ENCODE peak calls at places on chromosomes 2 and 18, in four cellular contexts. One of them, this sample, is unnamed.

GRCh38 chr2:109712746-109713145 is 81.4 kb upstream of the RGPD5 start:
- DNase-seq in HT-29: no peak
- DNase-seq in Peyer's patch: no peak
- DNase-seq in activated naive CD8-positive, alpha-beta T cell treated with anti-CD3 and anti-CD28 coated beads, Interleukin-2, amount 50 U/mL, for 24 hours: no peak
- DNase-seq in this sample: no peak

GRCh38 chr18:34959989-34960388 is 81.2 kb upstream of the MAPRE2 start:
- DNase-seq in Peyer's patch: no peak
- DNase-seq in activated naive CD8-positive, alpha-beta T cell treated with anti-CD3 and anti-CD28 coated beads, Interleukin-2, amount 50 U/mL, for 24 hours: no peak
- DNase-seq in HT-29: no peak
- DNase-seq in this sample: no peak

GRCh38 chr2:146992466-146992865 is 852.4 kb upstream of the ACVR2A start:
- DNase-seq in Peyer's patch: no peak
- DNase-seq in activated naive CD8-positive, alpha-beta T cell treated with anti-CD3 and anti-CD28 coated beads, Interleukin-2, amount 50 U/mL, for 24 hours: no peak
- DNase-seq in HT-29: no peak
- DNase-seq in this sample: no peak

GRCh38 chr2:216163518-216163917 is 54.4 kb downstream of the XRCC5 start:
- DNase-seq in activated naive CD8-positive, alpha-beta T cell treated with anti-CD3 and anti-CD28 coated beads, Interleukin-2, amount 50 U/mL, for 24 hours: no peak
- DNase-seq in Peyer's patch: no peak
- DNase-seq in HT-29: no peak
- DNase-seq in this sample: no peak

GRCh38 chr2:241777167-241777685 is 604 bp downstream of the GAL3ST2 start:
- DNase-seq in HT-29: no peak
- DNase-seq in activated naive CD8-positive, alpha-beta T cell treated with anti-CD3 and anti-CD28 coated beads, Interleukin-2, amount 50 U/mL, for 24 hours: peak; percentile 1
- DNase-seq in Peyer's patch: peak; percentile 34
- DNase-seq in this sample: no peak

GRCh38 chr2:226320073-226320948 is 479.3 kb downstream of the IRS1 start:
- DNase-seq in activated naive CD8-positive, alpha-beta T cell treated with anti-CD3 and anti-CD28 coated beads, Interleukin-2, amount 50 U/mL, for 24 hours: no peak
- DNase-seq in Peyer's patch: no peak
- DNase-seq in HT-29: no peak
- DNase-seq in this sample: no peak

GRCh38 chr2:85423525-85423924 is 5.0 kb downstream of the SH2D6 start:
- DNase-seq in activated naive CD8-positive, alpha-beta T cell treated with anti-CD3 and anti-CD28 coated beads, Interleukin-2, amount 50 U/mL, for 24 hours: no peak
- DNase-seq in HT-29: no peak
- DNase-seq in Peyer's patch: no peak
- DNase-seq in this sample: no peak

GRCh38 chr2:66490588-66491001 is 55.7 kb downstream of the MEIS1 start:
- DNase-seq in Peyer's patch: no peak
- DNase-seq in HT-29: no peak
- DNase-seq in activated naive CD8-positive, alpha-beta T cell treated with anti-CD3 and anti-CD28 coated beads, Interleukin-2, amount 50 U/mL, for 24 hours: no peak
- DNase-seq in this sample: no peak

GRCh38 chr18:40006553-40007073 is 1948.4 kb upstream of the PIK3C3 start:
- DNase-seq in activated naive CD8-positive, alpha-beta T cell treated with anti-CD3 and anti-CD28 coated beads, Interleukin-2, amount 50 U/mL, for 24 hours: no peak
- DNase-seq in Peyer's patch: no peak
- DNase-seq in HT-29: no peak
- DNase-seq in this sample: no peak

GRCh38 chr2:227472265-227473018 is 486 bp downstream of the AGFG1 start:
- DNase-seq in HT-29: no peak
- DNase-seq in Peyer's patch: peak; percentile 70
- DNase-seq in activated naive CD8-positive, alpha-beta T cell treated with anti-CD3 and anti-CD28 coated beads, Interleukin-2, amount 50 U/mL, for 24 hours: peak; percentile 63
- DNase-seq in this sample: peak; percentile 67

GRCh38 chr18:63970803-63971191 is 916 bp downstream of the SERPINB8 start:
- DNase-seq in Peyer's patch: peak; percentile 80
- DNase-seq in activated naive CD8-positive, alpha-beta T cell treated with anti-CD3 and anti-CD28 coated beads, Interleukin-2, amount 50 U/mL, for 24 hours: no peak
- DNase-seq in HT-29: peak; percentile 44
- DNase-seq in this sample: peak; percentile 46

GRCh38 chr2:190663839-190664238 is 15.0 kb downstream of the NAB1 start:
- DNase-seq in HT-29: no peak
- DNase-seq in Peyer's patch: no peak
- DNase-seq in activated naive CD8-positive, alpha-beta T cell treated with anti-CD3 and anti-CD28 coated beads, Interleukin-2, amount 50 U/mL, for 24 hours: no peak
- DNase-seq in this sample: no peak

GRCh38 chr2:29110916-29111315 is 4.3 kb upstream of the CLIP4 start:
- DNase-seq in HT-29: peak; percentile 56
- DNase-seq in activated naive CD8-positive, alpha-beta T cell treated with anti-CD3 and anti-CD28 coated beads, Interleukin-2, amount 50 U/mL, for 24 hours: no peak
- DNase-seq in Peyer's patch: no peak
- DNase-seq in this sample: no peak

GRCh38 chr2:207768891-207769596 is 662 bp downstream of the FZD5 start:
- DNase-seq in activated naive CD8-positive, alpha-beta T cell treated with anti-CD3 and anti-CD28 coated beads, Interleukin-2, amount 50 U/mL, for 24 hours: peak; percentile 36
- DNase-seq in Peyer's patch: no peak
- DNase-seq in HT-29: no peak
- DNase-seq in this sample: no peak

GRCh38 chr2:78979380-78980238 is 45.9 kb upstream of the REG3G start:
- DNase-seq in activated naive CD8-positive, alpha-beta T cell treated with anti-CD3 and anti-CD28 coated beads, Interleukin-2, amount 50 U/mL, for 24 hours: peak; percentile 33
- DNase-seq in Peyer's patch: no peak
- DNase-seq in HT-29: peak; percentile 62
- DNase-seq in this sample: no peak

GRCh38 chr2:108184421-108184820 is 55.3 kb upstream of the SULT1C3 start:
- DNase-seq in activated naive CD8-positive, alpha-beta T cell treated with anti-CD3 and anti-CD28 coated beads, Interleukin-2, amount 50 U/mL, for 24 hours: no peak
- DNase-seq in HT-29: peak; percentile 56
- DNase-seq in Peyer's patch: no peak
- DNase-seq in this sample: no peak

GRCh38 chr2:200377143-200377773 is 70.8 kb downstream of the SPATS2L start:
- DNase-seq in activated naive CD8-positive, alpha-beta T cell treated with anti-CD3 and anti-CD28 coated beads, Interleukin-2, amount 50 U/mL, for 24 hours: no peak
- DNase-seq in HT-29: peak; percentile 57
- DNase-seq in Peyer's patch: no peak
- DNase-seq in this sample: no peak

GRCh38 chr2:56898986-56899385 is 715.2 kb downstream of the CCDC85A start:
- DNase-seq in HT-29: no peak
- DNase-seq in activated naive CD8-positive, alpha-beta T cell treated with anti-CD3 and anti-CD28 coated beads, Interleukin-2, amount 50 U/mL, for 24 hours: no peak
- DNase-seq in Peyer's patch: no peak
- DNase-seq in this sample: no peak

GRCh38 chr18:5662586-5663090 is 118.8 kb upstream of the EPB41L3 start:
- DNase-seq in activated naive CD8-positive, alpha-beta T cell treated with anti-CD3 and anti-CD28 coated beads, Interleukin-2, amount 50 U/mL, for 24 hours: no peak
- DNase-seq in HT-29: no peak
- DNase-seq in Peyer's patch: no peak
- DNase-seq in this sample: no peak

GRCh38 chr18:48036191-48036590 is 105.7 kb upstream of the SMAD2 start:
- DNase-seq in Peyer's patch: no peak
- DNase-seq in HT-29: no peak
- DNase-seq in activated naive CD8-positive, alpha-beta T cell treated with anti-CD3 and anti-CD28 coated beads, Interleukin-2, amount 50 U/mL, for 24 hours: no peak
- DNase-seq in this sample: no peak

GRCh38 chr2:103817746-103818145 is 1036.2 kb upstream of the POU3F3 start:
- DNase-seq in HT-29: no peak
- DNase-seq in activated naive CD8-positive, alpha-beta T cell treated with anti-CD3 and anti-CD28 coated beads, Interleukin-2, amount 50 U/mL, for 24 hours: no peak
- DNase-seq in Peyer's patch: no peak
- DNase-seq in this sample: no peak

GRCh38 chr2:238116298-238117198 is 16.4 kb downstream of the ESPNL start:
- DNase-seq in HT-29: no peak
- DNase-seq in Peyer's patch: peak; percentile 19
- DNase-seq in activated naive CD8-positive, alpha-beta T cell treated with anti-CD3 and anti-CD28 coated beads, Interleukin-2, amount 50 U/mL, for 24 hours: no peak
- DNase-seq in this sample: peak; percentile 18

GRCh38 chr2:68345129-68345875 is 19.8 kb upstream of the PLEK start:
- DNase-seq in Peyer's patch: no peak
- DNase-seq in HT-29: no peak
- DNase-seq in activated naive CD8-positive, alpha-beta T cell treated with anti-CD3 and anti-CD28 coated beads, Interleukin-2, amount 50 U/mL, for 24 hours: no peak
- DNase-seq in this sample: no peak

GRCh38 chr2:146238254-146238961 is 1606.4 kb upstream of the ACVR2A start:
- DNase-seq in Peyer's patch: no peak
- DNase-seq in activated naive CD8-positive, alpha-beta T cell treated with anti-CD3 and anti-CD28 coated beads, Interleukin-2, amount 50 U/mL, for 24 hours: no peak
- DNase-seq in HT-29: no peak
- DNase-seq in this sample: no peak

GRCh38 chr2:159209341-159210306 is 76.9 kb downstream of the WDSUB1 start:
- DNase-seq in activated naive CD8-positive, alpha-beta T cell treated with anti-CD3 and anti-CD28 coated beads, Interleukin-2, amount 50 U/mL, for 24 hours: peak; percentile 24
- DNase-seq in Peyer's patch: no peak
- DNase-seq in HT-29: no peak
- DNase-seq in this sample: no peak

GRCh38 chr2:55078956-55079355 is 28.7 kb upstream of the RTN4 start:
- DNase-seq in HT-29: no peak
- DNase-seq in Peyer's patch: no peak
- DNase-seq in activated naive CD8-positive, alpha-beta T cell treated with anti-CD3 and anti-CD28 coated beads, Interleukin-2, amount 50 U/mL, for 24 hours: no peak
- DNase-seq in this sample: no peak

GRCh38 chr2:176768185-176768584 is 444.4 kb upstream of the HNRNPA3 start:
- DNase-seq in Peyer's patch: no peak
- DNase-seq in HT-29: peak; percentile 14
- DNase-seq in activated naive CD8-positive, alpha-beta T cell treated with anti-CD3 and anti-CD28 coated beads, Interleukin-2, amount 50 U/mL, for 24 hours: no peak
- DNase-seq in this sample: no peak

GRCh38 chr18:22470511-22471181 is 52.9 kb upstream of the CTAGE1 start:
- DNase-seq in activated naive CD8-positive, alpha-beta T cell treated with anti-CD3 and anti-CD28 coated beads, Interleukin-2, amount 50 U/mL, for 24 hours: no peak
- DNase-seq in HT-29: no peak
- DNase-seq in Peyer's patch: no peak
- DNase-seq in this sample: no peak

GRCh38 chr2:191115391-191115790 is 35.4 kb downstream of the STAT4 start:
- DNase-seq in HT-29: no peak
- DNase-seq in Peyer's patch: no peak
- DNase-seq in activated naive CD8-positive, alpha-beta T cell treated with anti-CD3 and anti-CD28 coated beads, Interleukin-2, amount 50 U/mL, for 24 hours: peak; percentile 58
- DNase-seq in this sample: no peak

GRCh38 chr2:231160701-231161100 is 35.9 kb upstream of the HTR2B start:
- DNase-seq in HT-29: no peak
- DNase-seq in activated naive CD8-positive, alpha-beta T cell treated with anti-CD3 and anti-CD28 coated beads, Interleukin-2, amount 50 U/mL, for 24 hours: no peak
- DNase-seq in Peyer's patch: no peak
- DNase-seq in this sample: no peak

GRCh38 chr2:26521054-26521912 is 43.4 kb upstream of the OTOF start:
- DNase-seq in Peyer's patch: peak; percentile 40
- DNase-seq in activated naive CD8-positive, alpha-beta T cell treated with anti-CD3 and anti-CD28 coated beads, Interleukin-2, amount 50 U/mL, for 24 hours: peak; percentile 17
- DNase-seq in HT-29: peak; percentile 65
- DNase-seq in this sample: no peak

GRCh38 chr2:42045389-42045788 is 2.4 kb upstream of the PKDCC start:
- DNase-seq in activated naive CD8-positive, alpha-beta T cell treated with anti-CD3 and anti-CD28 coated beads, Interleukin-2, amount 50 U/mL, for 24 hours: no peak
- DNase-seq in HT-29: no peak
- DNase-seq in Peyer's patch: no peak
- DNase-seq in this sample: no peak

GRCh38 chr2:45330113-45330512 is 281.0 kb downstream of the SRBD1 start:
- DNase-seq in Peyer's patch: no peak
- DNase-seq in activated naive CD8-positive, alpha-beta T cell treated with anti-CD3 and anti-CD28 coated beads, Interleukin-2, amount 50 U/mL, for 24 hours: no peak
- DNase-seq in HT-29: no peak
- DNase-seq in this sample: no peak

GRCh38 chr2:202193881-202194353 is 44.5 kb downstream of the SUMO1 start:
- DNase-seq in activated naive CD8-positive, alpha-beta T cell treated with anti-CD3 and anti-CD28 coated beads, Interleukin-2, amount 50 U/mL, for 24 hours: no peak
- DNase-seq in HT-29: no peak
- DNase-seq in Peyer's patch: no peak
- DNase-seq in this sample: no peak

GRCh38 chr18:36305375-36305774 is 7.9 kb downstream of the FHOD3 start:
- DNase-seq in HT-29: no peak
- DNase-seq in Peyer's patch: no peak
- DNase-seq in activated naive CD8-positive, alpha-beta T cell treated with anti-CD3 and anti-CD28 coated beads, Interleukin-2, amount 50 U/mL, for 24 hours: no peak
- DNase-seq in this sample: no peak

GRCh38 chr2:126643431-126643830 is 12.5 kb upstream of the GYPC start:
- DNase-seq in activated naive CD8-positive, alpha-beta T cell treated with anti-CD3 and anti-CD28 coated beads, Interleukin-2, amount 50 U/mL, for 24 hours: no peak
- DNase-seq in Peyer's patch: no peak
- DNase-seq in HT-29: no peak
- DNase-seq in this sample: no peak

GRCh38 chr2:30219886-30220478 is 11.4 kb upstream of the LBH start:
- DNase-seq in Peyer's patch: no peak
- DNase-seq in HT-29: no peak
- DNase-seq in activated naive CD8-positive, alpha-beta T cell treated with anti-CD3 and anti-CD28 coated beads, Interleukin-2, amount 50 U/mL, for 24 hours: no peak
- DNase-seq in this sample: no peak

This sample was measured in right lobe of liver.